ENCODE peak calls at places on chromosomes 6 and 20, in eight cellular contexts. D, A, Q, M, V, R, S and N are unnamed samples.

GRCh38 chr6:124870611-124871201 is 91.5 kb upstream of the RNF217 start:
- DNase-seq in D (no peak), A (no peak), Q (peak), M (no peak), V (no peak), R (no peak), S (peak), N (no peak)

GRCh38 chr20:19697415-19697814 is 60.6 kb upstream of the RIN2 start:
- DNase-seq in D (no peak), A (no peak), Q (no peak), M (no peak), V (no peak), R (no peak), S (no peak), N (no peak)

GRCh38 chr6:81465859-81466258 is 286.6 kb downstream of the TENT5A start:
- DNase-seq in D (no peak), A (no peak), Q (peak), M (no peak), V (no peak), R (no peak), S (peak), N (no peak)

GRCh38 chr6:108565893-108566292 is 5.2 kb downstream of the FOXO3 start:
- DNase-seq in D (no peak), A (no peak), Q (peak), M (no peak), V (peak), R (no peak), S (peak), N (no peak)

GRCh38 chr6:78867370-78868040 is at the start of gene IRAK1BP1:
- DNase-seq in D (peak), A (peak), Q (peak), M (peak), V (peak), R (peak), S (peak), N (peak)

GRCh38 chr6:90715093-90715655 is 128.3 kb upstream of the MAP3K7 start:
- DNase-seq in D (no peak), A (no peak), Q (no peak), M (no peak), V (no peak), R (no peak), S (no peak), N (no peak)

GRCh38 chr6:93789532-93789931 is 370.2 kb upstream of the EPHA7 start:
- DNase-seq in D (no peak), A (no peak), Q (no peak), M (no peak), V (no peak), R (no peak), S (peak), N (no peak)

GRCh38 chr6:159693128-159693893 is at the start of gene SOD2:
- DNase-seq in D (peak), A (peak), Q (peak), M (peak), V (peak), R (peak), S (peak), N (peak)

GRCh38 chr6:153210083-153210482 is 79.0 kb upstream of the RGS17 start:
- DNase-seq in D (no peak), A (no peak), Q (peak), M (no peak), V (no peak), R (no peak), S (peak), N (no peak)

GRCh38 chr6:15359335-15359862 is 113.5 kb downstream of the JARID2 start:
- DNase-seq in D (no peak), A (no peak), Q (no peak), M (no peak), V (no peak), R (no peak), S (no peak), N (no peak)